ENCODE peak calls at places on chromosomes 4 and X, in five cellular contexts. One of them, this sample, is unnamed.

GRCh38 chr4:88320780-88321373 is 36.5 kb upstream of the PPM1K start:
- DNase-seq in memory B cell: peak
- DNase-seq in NCI-H1436: no peak
- DNase-seq in DMS53: peak
- DNase-seq in caudate nucleus: no peak
- DNase-seq in this sample: no peak

GRCh38 chr4:164193676-164194075 is 560.3 kb upstream of the SMIM31 start:
- DNase-seq in caudate nucleus: no peak
- DNase-seq in NCI-H1436: no peak
- DNase-seq in memory B cell: no peak
- DNase-seq in DMS53: no peak
- DNase-seq in this sample: no peak

GRCh38 chr4:54440394-54441223 is 211.5 kb downstream of the PDGFRA start:
- DNase-seq in caudate nucleus: no peak
- DNase-seq in NCI-H1436: peak
- DNase-seq in DMS53: peak
- DNase-seq in memory B cell: no peak
- DNase-seq in this sample: no peak

GRCh38 chrX:106378616-106379015 is 210.5 kb downstream of the PWWP3B start:
- DNase-seq in DMS53: no peak
- DNase-seq in NCI-H1436: no peak
- DNase-seq in memory B cell: no peak
- DNase-seq in caudate nucleus: no peak
- DNase-seq in this sample: no peak

GRCh38 chr4:85243857-85244256 is 231.1 kb upstream of the ARHGAP24 start:
- DNase-seq in caudate nucleus: no peak
- DNase-seq in NCI-H1436: no peak
- DNase-seq in memory B cell: no peak
- DNase-seq in DMS53: peak
- DNase-seq in this sample: no peak

GRCh38 chr4:16931906-16932305 is 33.5 kb upstream of the LDB2 start:
- DNase-seq in DMS53: no peak
- DNase-seq in memory B cell: no peak
- DNase-seq in caudate nucleus: no peak
- DNase-seq in NCI-H1436: no peak
- DNase-seq in this sample: no peak

GRCh38 chr4:76055005-76055404 is 19.1 kb upstream of the CXCL11 start:
- DNase-seq in NCI-H1436: no peak
- DNase-seq in DMS53: no peak
- DNase-seq in caudate nucleus: no peak
- DNase-seq in memory B cell: peak
- DNase-seq in this sample: no peak

GRCh38 chr4:124907881-124908280 is 195.3 kb upstream of the ANKRD50 start:
- DNase-seq in caudate nucleus: no peak
- DNase-seq in DMS53: no peak
- DNase-seq in memory B cell: no peak
- DNase-seq in NCI-H1436: no peak
- DNase-seq in this sample: no peak

GRCh38 chr4:52372747-52373146 is 286.4 kb downstream of the USP46 start:
- DNase-seq in memory B cell: no peak
- DNase-seq in caudate nucleus: no peak
- DNase-seq in DMS53: no peak
- DNase-seq in NCI-H1436: no peak
- DNase-seq in this sample: no peak

GRCh38 chr4:182065255-182065654 is 177.9 kb upstream of the TENM3 start:
- DNase-seq in caudate nucleus: no peak
- DNase-seq in memory B cell: no peak
- DNase-seq in DMS53: no peak
- DNase-seq in NCI-H1436: no peak
- DNase-seq in this sample: no peak

GRCh38 chr4:78297075-78297815 is 240.1 kb downstream of the FRAS1 start:
- DNase-seq in caudate nucleus: no peak
- DNase-seq in memory B cell: no peak
- DNase-seq in NCI-H1436: no peak
- DNase-seq in DMS53: no peak
- DNase-seq in this sample: no peak

GRCh38 chr4:62051332-62051731 is 851.2 kb downstream of the ADGRL3 start:
- DNase-seq in caudate nucleus: no peak
- DNase-seq in NCI-H1436: no peak
- DNase-seq in DMS53: no peak
- DNase-seq in memory B cell: no peak
- DNase-seq in this sample: no peak

GRCh38 chr4:177480796-177481195 is 38.6 kb upstream of the AGA start:
- DNase-seq in caudate nucleus: no peak
- DNase-seq in DMS53: no peak
- DNase-seq in NCI-H1436: no peak
- DNase-seq in memory B cell: no peak
- DNase-seq in this sample: no peak

GRCh38 chrX:153468008-153468580 is 2.3 kb downstream of the HAUS7 start:
- DNase-seq in NCI-H1436: no peak
- DNase-seq in DMS53: no peak
- DNase-seq in caudate nucleus: no peak
- DNase-seq in memory B cell: no peak
- DNase-seq in this sample: no peak

GRCh38 chr4:181350578-181351420 is 892.4 kb upstream of the TENM3 start:
- DNase-seq in caudate nucleus: no peak
- DNase-seq in DMS53: no peak
- DNase-seq in memory B cell: no peak
- DNase-seq in NCI-H1436: no peak
- DNase-seq in this sample: no peak

GRCh38 chr4:150781108-150781663 is 199.2 kb downstream of the MAB21L2 start:
- DNase-seq in NCI-H1436: no peak
- DNase-seq in memory B cell: no peak
- DNase-seq in caudate nucleus: no peak
- DNase-seq in DMS53: no peak
- DNase-seq in this sample: no peak

GRCh38 chrX:41302293-41302868 is 31.6 kb upstream of the DDX3X start:
- DNase-seq in NCI-H1436: no peak
- DNase-seq in memory B cell: no peak
- DNase-seq in caudate nucleus: no peak
- DNase-seq in DMS53: no peak
- DNase-seq in this sample: no peak

GRCh38 chr4:88582493-88582892 is 9.8 kb upstream of the HERC3 start:
- DNase-seq in caudate nucleus: no peak
- DNase-seq in memory B cell: no peak
- DNase-seq in NCI-H1436: no peak
- DNase-seq in DMS53: no peak
- DNase-seq in this sample: no peak

GRCh38 chr4:25345880-25346279 is 31.2 kb upstream of the ANAPC4 start:
- DNase-seq in caudate nucleus: no peak
- DNase-seq in DMS53: no peak
- DNase-seq in memory B cell: no peak
- DNase-seq in NCI-H1436: no peak
- DNase-seq in this sample: no peak

GRCh38 chrX:10399152-10399741 is 221.1 kb downstream of the MID1 start:
- DNase-seq in NCI-H1436: no peak
- DNase-seq in memory B cell: no peak
- DNase-seq in caudate nucleus: no peak
- DNase-seq in DMS53: no peak
- DNase-seq in this sample: no peak

GRCh38 chr4:173332021-173332487 is 2.1 kb downstream of the HMGB2 start:
- DNase-seq in DMS53: peak
- DNase-seq in NCI-H1436: no peak
- DNase-seq in memory B cell: no peak
- DNase-seq in caudate nucleus: no peak
- DNase-seq in this sample: no peak

GRCh38 chrX:104697264-104697663 is 131.3 kb downstream of the IL1RAPL2 start:
- DNase-seq in memory B cell: no peak
- DNase-seq in caudate nucleus: no peak
- DNase-seq in DMS53: peak
- DNase-seq in NCI-H1436: no peak
- DNase-seq in this sample: no peak